ENCODE peak calls at places on chromosome 20, in six cellular contexts. H, D, B, U, L and S are unnamed samples.

GRCh38 chr20:23782366-23782983 is 31.7 kb upstream of the CST1 start:
- DNase-seq in H (peak), D (peak), B (no peak), U (no peak), L (no peak), S (peak)

GRCh38 chr20:11378252-11378651 is 539.4 kb upstream of the BTBD3 start:
- DNase-seq in H (no peak), D (no peak), B (no peak), U (no peak), L (no peak), S (no peak)

GRCh38 chr20:51014797-51015722 is 7.8 kb downstream of the KCNG1 start:
- DNase-seq in H (no peak), D (peak), B (peak), U (no peak), L (peak), S (peak)

GRCh38 chr20:25237610-25238318 is 10.1 kb upstream of the PYGB start:
- DNase-seq in H (no peak), D (peak), B (peak), U (peak), L (no peak), S (no peak)

GRCh38 chr20:43530321-43531090 is 23.0 kb downstream of the L3MBTL1 start:
- DNase-seq in H (no peak), D (no peak), B (no peak), U (no peak), L (no peak), S (no peak)

GRCh38 chr20:40860487-40860902 is 168.1 kb upstream of the TOP1 start:
- DNase-seq in H (no peak), D (peak), B (peak), U (no peak), L (no peak), S (no peak)

GRCh38 chr20:4800676-4801449 is 79.2 kb downstream of the PRND start:
- DNase-seq in H (no peak), D (no peak), B (no peak), U (no peak), L (no peak), S (no peak)

GRCh38 chr20:5168582-5169396 is 42.0 kb downstream of the CDS2 start:
- DNase-seq in H (no peak), D (no peak), B (peak), U (no peak), L (no peak), S (no peak)

GRCh38 chr20:62628691-62629090 is 13.6 kb upstream of the SLCO4A1 start:
- DNase-seq in H (no peak), D (no peak), B (no peak), U (no peak), L (no peak), S (no peak)

GRCh38 chr20:25285856-25286798 is 38.2 kb downstream of the PYGB start:
- DNase-seq in H (no peak), D (no peak), B (no peak), U (no peak), L (peak), S (no peak)

GRCh38 chr20:62898970-62899632 is 27.2 kb downstream of the DIDO1 start:
- DNase-seq in H (peak), D (no peak), B (no peak), U (no peak), L (no peak), S (peak)

GRCh38 chr20:31998246-31998645 is 12.0 kb upstream of the CCM2L start:
- DNase-seq in H (no peak), D (no peak), B (no peak), U (no peak), L (no peak), S (no peak)

GRCh38 chr20:23018941-23019340 is 16.2 kb upstream of the SSTR4 start:
- DNase-seq in H (no peak), D (no peak), B (no peak), U (no peak), L (no peak), S (no peak)

GRCh38 chr20:25270829-25271251 is 23.0 kb downstream of the PYGB start:
- DNase-seq in H (no peak), D (no peak), B (no peak), U (peak), L (peak), S (no peak)

GRCh38 chr20:19710336-19710721 is 47.7 kb upstream of the RIN2 start:
- DNase-seq in H (no peak), D (no peak), B (peak), U (no peak), L (no peak), S (no peak)

GRCh38 chr20:51810155-51811039 is 8.1 kb upstream of the SALL4 start:
- DNase-seq in H (no peak), D (no peak), B (no peak), U (no peak), L (no peak), S (no peak)

GRCh38 chr20:62636446-62636845 is 5.9 kb upstream of the SLCO4A1 start:
- DNase-seq in H (no peak), D (no peak), B (no peak), U (no peak), L (no peak), S (no peak)

GRCh38 chr20:10521068-10521834 is 86.1 kb downstream of the SLX4IP start:
- DNase-seq in H (no peak), D (no peak), B (peak), U (no peak), L (no peak), S (no peak)

GRCh38 chr20:41150664-41151063 is 13.3 kb downstream of the PLCG1 start:
- DNase-seq in H (no peak), D (no peak), B (no peak), U (no peak), L (no peak), S (no peak)

GRCh38 chr20:58651823-58652605 is 931 bp downstream of the STX16 start:
- DNase-seq in H (peak), D (peak), B (peak), U (peak), L (peak), S (peak)

GRCh38 chr20:64100946-64101688 is 6.2 kb downstream of the NPBWR2 start:
- DNase-seq in H (no peak), D (no peak), B (no peak), U (no peak), L (no peak), S (no peak)

GRCh38 chr20:23255658-23256385 is 94.8 kb upstream of the NXT1 start:
- DNase-seq in H (no peak), D (no peak), B (peak), U (peak), L (no peak), S (no peak)

GRCh38 chr20:59042796-59043621 is 423 bp upstream of the PRELID3B start:
- DNase-seq in H (peak), D (peak), B (peak), U (peak), L (peak), S (peak)

GRCh38 chr20:44532248-44532980 is 10.5 kb upstream of the SERINC3 start:
- DNase-seq in H (no peak), D (no peak), B (no peak), U (no peak), L (no peak), S (peak)
- TF ChIP-seq CTCF in H (no peak), D (no peak), B (no peak), U (no peak), L (no peak), S (no peak)

DNA sequence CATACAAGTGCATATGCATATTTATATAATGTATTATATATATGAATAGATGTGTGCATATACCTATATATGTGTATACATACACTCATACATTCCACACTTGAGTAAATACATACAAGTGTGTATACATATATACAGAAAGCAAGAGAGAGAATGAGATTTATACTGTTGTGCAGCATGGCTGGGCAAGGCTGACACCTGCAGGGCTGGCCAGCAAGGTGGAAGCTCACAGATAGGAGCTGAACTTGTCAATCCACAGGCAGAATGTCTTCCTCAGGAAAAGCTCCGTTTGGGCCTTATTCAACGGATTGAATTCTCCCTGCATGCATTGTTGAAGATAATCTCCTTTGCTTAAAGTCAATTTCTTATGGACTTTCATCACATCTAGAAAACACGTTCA is 256.7 kb downstream of the ZNF217 start:
- DNase-seq in H (no peak), D (no peak), B (no peak), U (no peak), L (no peak), S (no peak)
- TF ChIP-seq CTCF in H (no peak), D (no peak), B (no peak), U (no peak), L (no peak), S (no peak)

GRCh38 chr20:54608039-54608745 is 132.8 kb downstream of the DOK5 start:
- DNase-seq in H (no peak), D (no peak), B (no peak), U (no peak), L (no peak), S (no peak)

GRCh38 chr20:54605319-54605718 is 129.9 kb downstream of the DOK5 start:
- DNase-seq in H (no peak), D (no peak), B (no peak), U (no peak), L (no peak), S (no peak)

GRCh38 chr20:54601831-54602515 is 126.6 kb downstream of the DOK5 start:
- DNase-seq in H (no peak), D (no peak), B (no peak), U (no peak), L (no peak), S (no peak)

GRCh38 chr20:54608978-54609377 is 133.6 kb downstream of the DOK5 start:
- DNase-seq in H (no peak), D (no peak), B (no peak), U (no peak), L (no peak), S (no peak)

DNA sequence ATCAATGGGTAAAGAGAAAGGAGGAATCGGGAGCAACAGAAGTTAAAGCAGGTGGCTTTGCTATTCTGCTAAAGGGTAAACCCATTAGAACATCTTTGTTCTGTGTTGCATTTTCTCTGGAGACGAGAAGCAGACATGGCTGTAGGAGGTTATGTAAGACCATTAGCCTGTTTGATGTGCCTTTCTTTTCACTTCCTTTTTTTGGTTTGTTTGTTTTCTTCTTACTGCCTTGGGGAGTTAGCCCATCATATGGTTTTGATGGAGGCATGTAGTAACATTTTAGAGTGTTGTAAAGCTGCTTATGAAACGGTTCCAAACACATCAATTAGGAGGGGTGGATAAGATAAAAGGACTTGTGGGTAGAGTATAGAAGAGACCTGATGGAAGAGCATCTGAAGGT is 131.0 kb downstream of the DOK5 start:
- DNase-seq in H (no peak), D (no peak), B (no peak), U (no peak), L (no peak), S (peak)
- TF ChIP-seq CTCF in H (no peak), D (no peak), B (no peak), U (no peak), L (no peak), S (no peak)

GRCh38 chr20:38296433-38296832 is 7.5 kb upstream of the BPI start:
- DNase-seq in H (no peak), D (no peak), B (no peak), U (no peak), L (no peak), S (no peak)
- TF ChIP-seq CTCF in H (no peak), D (no peak), B (no peak), U (no peak), L (no peak), S (no peak)

GRCh38 chr20:16571333-16571732 is 1.9 kb downstream of the KIF16B start:
- DNase-seq in H (no peak), D (no peak), B (no peak), U (no peak), L (no peak), S (no peak)

GRCh38 chr20:16576219-16576618 is 3.0 kb upstream of the KIF16B start:
- DNase-seq in H (no peak), D (no peak), B (no peak), U (no peak), L (no peak), S (no peak)

GRCh38 chr20:16575390-16576140 is 2.3 kb upstream of the KIF16B start:
- DNase-seq in H (peak), D (no peak), B (no peak), U (no peak), L (no peak), S (peak)

GRCh38 chr20:16574656-16575355 is 1.6 kb upstream of the KIF16B start:
- DNase-seq in H (peak), D (peak), B (peak), U (peak), L (peak), S (peak)

GRCh38 chr20:16573011-16573965 is at the start of gene KIF16B:
- DNase-seq in H (peak), D (peak), B (peak), U (peak), L (peak), S (peak)
- TF ChIP-seq CTCF in H (no peak), D (no peak), B (no peak), U (no peak), L (no peak), S (no peak)

DNA sequence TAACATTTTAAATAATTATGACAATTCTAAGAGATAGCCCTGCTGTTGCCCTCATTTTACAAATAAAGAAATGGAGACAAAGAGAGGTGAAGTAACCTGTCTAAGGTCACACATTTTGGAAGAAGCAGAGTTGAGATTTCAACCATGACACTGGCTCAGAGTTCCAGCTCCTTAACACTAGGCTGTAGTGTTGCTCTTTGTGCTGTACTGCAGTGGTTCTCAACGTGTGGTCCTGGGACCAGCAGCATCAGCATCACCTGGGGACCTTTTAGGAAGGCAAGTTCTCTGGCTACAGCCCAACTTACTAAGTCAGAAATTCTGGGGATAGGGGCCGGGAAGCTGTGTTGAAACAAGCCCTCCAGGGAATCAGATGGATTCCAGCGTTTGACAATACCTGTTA is 62.4 kb upstream of the FERMT1 start:
- DNase-seq in H (no peak), D (no peak), B (no peak), U (no peak), L (no peak), S (no peak)
- TF ChIP-seq CTCF in H (peak), D (no peak), B (no peak), U (no peak), L (no peak), S (no peak)

GRCh38 chr20:56943946-56944345 is 314.8 kb downstream of the TFAP2C start:
- DNase-seq in H (no peak), D (no peak), B (no peak), U (no peak), L (no peak), S (no peak)

GRCh38 chr20:56941101-56941686 is 312.1 kb downstream of the TFAP2C start:
- DNase-seq in H (no peak), D (no peak), B (no peak), U (no peak), L (no peak), S (no peak)

GRCh38 chr20:56944546-56944945 is 315.4 kb downstream of the TFAP2C start:
- DNase-seq in H (no peak), D (no peak), B (no peak), U (no peak), L (no peak), S (no peak)

GRCh38 chr20:56945901-56946300 is 316.8 kb downstream of the TFAP2C start:
- DNase-seq in H (no peak), D (no peak), B (no peak), U (no peak), L (no peak), S (no peak)

GRCh38 chr20:56945057-56945456 is 316.0 kb downstream of the TFAP2C start:
- DNase-seq in H (no peak), D (no peak), B (peak), U (no peak), L (no peak), S (no peak)
- TF ChIP-seq CTCF in H (no peak), D (no peak), B (peak), U (peak), L (no peak), S (no peak)

GRCh38 chr20:33667245-33668086 is 723 bp downstream of the ACTL10 start:
- DNase-seq in H (peak), D (peak), B (no peak), U (peak), L (peak), S (no peak)
- TF ChIP-seq CTCF in H (peak), D (peak), B (no peak), U (no peak), L (no peak), S (no peak)

GRCh38 chr20:34522969-34523871 is 7.0 kb downstream of the DYNLRB1 start:
- DNase-seq in H (peak), D (peak), B (peak), U (peak), L (peak), S (peak)
- TF ChIP-seq CTCF in H (peak), D (peak), B (peak), U (peak), L (no peak), S (peak)

GRCh38 chr20:48877299-48877698 is 44.2 kb upstream of the ARFGEF2 start:
- DNase-seq in H (no peak), D (peak), B (no peak), U (no peak), L (no peak), S (peak)
- TF ChIP-seq CTCF in H (no peak), D (no peak), B (no peak), U (no peak), L (no peak), S (no peak)